ENCODE peak calls at places on chromosome 6, in five cellular contexts. J, M, R, T and D are unnamed samples.

GRCh38 chr6:53359843-53360834 is 11.4 kb upstream of the ELOVL5 start:
- DNase-seq in J (peak; percentile 43), M (no peak), R (no peak), T (no peak), D (no peak)

GRCh38 chr6:35487653-35488516 is 9.0 kb downstream of the TEAD3 start:
- DNase-seq in J (peak; percentile 60), M (no peak), R (peak; percentile 90), T (no peak), D (no peak)

GRCh38 chr6:155077331-155077730 is 82.2 kb downstream of the TIAM2 start:
- DNase-seq in J (peak; percentile 47), M (no peak), R (no peak), T (no peak), D (no peak)

GRCh38 chr6:157562997-157563396 is 182.0 kb downstream of the ZDHHC14 start:
- DNase-seq in J (no peak), M (no peak), R (no peak), T (no peak), D (no peak)

GRCh38 chr6:156776470-156776840 is 723 bp upstream of the ARID1B start:
- DNase-seq in J (no peak), M (peak; percentile 74), R (no peak), T (no peak), D (no peak)

GRCh38 chr6:3529232-3529631 is 72.4 kb upstream of the SLC22A23 start:
- DNase-seq in J (no peak), M (no peak), R (no peak), T (no peak), D (no peak)

GRCh38 chr6:56752009-56752408 is 109.3 kb upstream of the DST start:
- DNase-seq in J (peak; percentile 93), M (peak; percentile 53), R (no peak), T (no peak), D (no peak)

GRCh38 chr6:118678866-118679265 is 27.5 kb upstream of the CEP85L start:
- DNase-seq in J (peak; percentile 73), M (no peak), R (no peak), T (no peak), D (no peak)

GRCh38 chr6:75609639-75610590 is 8.2 kb downstream of the SENP6 start:
- DNase-seq in J (peak; percentile 77), M (no peak), R (no peak), T (no peak), D (no peak)

GRCh38 chr6:137973201-137973600 is 106.1 kb downstream of the TNFAIP3 start:
- DNase-seq in J (peak; percentile 16), M (no peak), R (no peak), T (no peak), D (no peak)

DNA sequence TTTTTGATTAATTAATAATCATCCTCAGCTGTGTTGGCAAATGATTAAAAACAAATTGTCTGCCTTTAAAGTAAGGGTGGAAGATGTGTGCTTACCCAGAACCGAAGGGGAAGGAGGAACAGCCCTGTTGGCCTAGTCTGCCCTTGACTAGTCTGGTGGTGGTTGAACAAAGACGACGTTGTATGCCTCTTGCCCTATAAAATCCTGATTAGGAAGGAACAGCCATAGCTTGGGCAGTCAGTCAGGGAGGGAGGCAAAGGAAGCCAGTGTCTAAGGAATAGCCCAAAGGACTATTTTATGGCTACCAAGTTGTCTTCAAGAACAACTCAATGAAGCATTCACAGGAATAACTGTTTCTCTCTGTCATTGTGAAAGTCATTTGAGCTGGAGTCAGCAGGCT is 70.7 kb downstream of the PRDM1 start:
- DNase-seq in J (no peak), M (no peak), R (no peak), T (no peak), D (no peak)
- H3K4me1 ChIP-seq in J (peaks cover 18% of the 10 kb centered on the region), M (no peaks in the 10 kb centered on the region), R (no peaks in the 10 kb centered on the region), T (peaks cover 1% of the 10 kb centered on the region), D (no peaks in the 10 kb centered on the region)

GRCh38 chr6:151384151-151384550 is 7.2 kb downstream of the ZBTB2 start:
- DNase-seq in J (no peak), M (no peak), R (no peak), T (no peak), D (no peak)

GRCh38 chr6:151381722-151382121 is 9.6 kb downstream of the ZBTB2 start:
- DNase-seq in J (no peak), M (no peak), R (no peak), T (no peak), D (no peak)

GRCh38 chr6:151377095-151377494 is 14.3 kb downstream of the ZBTB2 start:
- DNase-seq in J (no peak), M (no peak), R (no peak), T (no peak), D (no peak)

GRCh38 chr6:151379933-151380847 is 11.2 kb downstream of the ZBTB2 start:
- DNase-seq in J (no peak), M (no peak), R (no peak), T (no peak), D (no peak)

DNA sequence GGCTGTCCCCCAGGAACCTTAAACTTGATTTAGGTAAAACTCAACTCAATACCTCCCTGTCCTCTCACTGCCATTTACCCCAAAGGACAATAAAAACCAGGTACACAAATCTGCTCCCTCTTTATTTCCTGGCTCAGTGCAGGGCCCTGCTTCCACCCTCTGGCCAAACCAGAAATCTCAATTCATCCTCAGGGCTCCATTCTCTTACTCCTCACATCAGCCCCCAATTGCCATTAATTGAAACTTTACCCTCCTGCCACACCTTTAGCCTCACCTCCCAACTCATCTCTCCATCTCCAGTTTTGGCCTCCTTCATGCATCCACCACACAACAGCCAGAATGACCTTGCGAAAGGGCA is 10.5 kb downstream of the ZBTB2 start:
- DNase-seq in J (no peak), M (no peak), R (no peak), T (no peak), D (no peak)
- H3K4me3 ChIP-seq in J (no peak overlapping the region), M (no peak overlapping the region), R (no peak overlapping the region), T (no peak overlapping the region), D (no peak overlapping the region)

DNA sequence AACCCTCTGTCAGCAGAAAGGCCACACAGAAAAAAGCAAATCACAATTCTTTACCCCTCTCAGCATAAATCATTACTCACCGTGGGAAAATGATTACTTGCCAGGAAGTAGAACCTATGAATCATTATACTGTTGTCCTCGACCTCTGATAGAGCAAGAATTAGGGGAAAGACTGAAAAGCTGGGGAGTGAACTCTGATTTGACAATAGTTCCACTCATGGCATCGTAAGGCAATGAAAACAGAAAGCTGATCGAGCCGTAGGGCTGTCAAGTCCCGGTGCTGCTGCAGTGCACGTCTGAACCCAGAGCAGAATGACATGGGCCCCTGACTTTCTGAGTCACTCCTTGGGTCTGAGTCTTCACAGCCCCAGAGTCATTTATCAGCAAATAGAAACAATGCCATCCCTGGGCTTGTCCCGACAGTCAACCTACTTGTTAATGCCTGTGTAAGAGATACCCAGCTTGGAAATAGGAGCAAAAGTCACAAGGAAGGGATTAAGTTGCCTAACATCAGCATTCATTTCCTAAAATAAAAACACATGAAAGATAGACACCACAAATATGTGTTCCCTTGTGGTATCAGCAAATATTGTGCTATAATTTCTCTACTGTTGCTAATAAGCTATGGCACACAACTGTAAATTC is 224.8 kb upstream of the MARCKS start:
- DNase-seq in J (peak; percentile 93), M (peak; percentile 46), R (no peak), T (no peak), D (no peak)
- H3K4me1 ChIP-seq in J (peaks cover 41% of the 10 kb centered on the region), M (peaks cover 6% of the 10 kb centered on the region), R (peaks cover 39% of the 10 kb centered on the region), T (no peaks in the 10 kb centered on the region), D (no peaks in the 10 kb centered on the region)

GRCh38 chr6:109397020-109397419 is 14.8 kb upstream of the CD164 start:
- DNase-seq in J (no peak), M (peak; percentile 18), R (no peak), T (no peak), D (no peak)
- H3K4me3 ChIP-seq in J (no peak overlapping the region), M (no peak overlapping the region), R (no peak overlapping the region), T (no peak overlapping the region), D (no peak overlapping the region)

GRCh38 chr6:107655245-107655644 is 165.3 kb downstream of the SOBP start:
- DNase-seq in J (no peak), M (peak; percentile 39), R (no peak), T (no peak), D (no peak)
- H3K4me1 ChIP-seq in J (peaks cover 14% of the 10 kb centered on the region), M (peaks cover 26% of the 10 kb centered on the region), R (peaks cover 20% of the 10 kb centered on the region), T (peaks cover 2% of the 10 kb centered on the region), D (no peaks in the 10 kb centered on the region)

GRCh38 chr6:23412770-23413169 is 713.2 kb upstream of the NRSN1 start:
- DNase-seq in J (no peak), M (no peak), R (no peak), T (no peak), D (no peak)
- H3K4me3 ChIP-seq in J (no peak overlapping the region), M (no peak overlapping the region), R (no peak overlapping the region), T (no peak overlapping the region), D (no peak overlapping the region)

GRCh38 chr6:168194732-168195565 is 115.9 kb upstream of the FRMD1 start:
- DNase-seq in J (no peak), M (no peak), R (peak; percentile 63), T (no peak), D (no peak)
- H3K4me1 ChIP-seq in J (no peaks in the 10 kb centered on the region), M (peaks cover 35% of the 10 kb centered on the region), R (no peaks in the 10 kb centered on the region), T (no peaks in the 10 kb centered on the region), D (no peaks in the 10 kb centered on the region)

GRCh38 chr6:142872376-142872775 is 72.6 kb downstream of the HIVEP2 start:
- DNase-seq in J (peak; percentile 76), M (no peak), R (no peak), T (no peak), D (no peak)
- H3K4me3 ChIP-seq in J (no peak overlapping the region), M (no peak overlapping the region), R (no peak overlapping the region), T (no peak overlapping the region), D (no peak overlapping the region)

GRCh38 chr6:105787747-105788146 is 298.4 kb upstream of the PRDM1 start:
- DNase-seq in J (no peak), M (no peak), R (no peak), T (no peak), D (no peak)
- H3K4me1 ChIP-seq in J (no peaks in the 10 kb centered on the region), M (no peaks in the 10 kb centered on the region), R (no peaks in the 10 kb centered on the region), T (no peaks in the 10 kb centered on the region), D (no peaks in the 10 kb centered on the region)

GRCh38 chr6:11426571-11426970 is 111.0 kb upstream of the TMEM170B start:
- DNase-seq in J (no peak), M (no peak), R (no peak), T (no peak), D (no peak)

GRCh38 chr6:11427091-11427739 is 110.3 kb upstream of the TMEM170B start:
- DNase-seq in J (no peak), M (no peak), R (no peak), T (no peak), D (no peak)

GRCh38 chr6:11428895-11429294 is 108.7 kb upstream of the TMEM170B start:
- DNase-seq in J (peak; percentile 95), M (no peak), R (no peak), T (no peak), D (peak; percentile 22)

GRCh38 chr6:11428351-11428750 is 109.2 kb upstream of the TMEM170B start:
- DNase-seq in J (no peak), M (no peak), R (no peak), T (no peak), D (no peak)

DNA sequence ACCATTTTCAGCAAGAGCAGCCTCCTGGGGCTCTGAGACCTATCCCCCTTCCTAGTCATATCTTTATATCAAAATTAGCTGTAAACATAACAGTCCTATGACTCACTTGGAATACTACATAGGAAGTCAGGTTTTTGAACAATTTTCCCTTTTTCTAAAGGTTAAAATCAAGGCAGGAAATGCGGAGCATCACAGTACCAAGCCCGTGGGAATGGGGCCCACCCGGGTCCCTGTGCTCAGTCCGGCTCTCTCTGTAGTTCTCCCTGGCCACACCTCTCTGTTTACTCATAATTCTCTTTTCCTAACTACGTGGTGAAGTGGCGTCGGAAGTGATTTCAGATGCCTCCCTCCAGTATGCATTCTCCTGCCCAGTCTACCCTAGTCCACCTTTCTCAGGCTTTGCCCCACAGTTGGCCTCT is 109.7 kb upstream of the TMEM170B start:
- DNase-seq in J (peak; percentile 49), M (no peak), R (no peak), T (no peak), D (no peak)
- H3K4me3 ChIP-seq in J (peak overlapping the region; percentile 14), M (no peak overlapping the region), R (no peak overlapping the region), T (no peak overlapping the region), D (no peak overlapping the region)